ENCODE peak calls at places on chromosomes 7 and 10, in nine cellular contexts. One of them, this sample, is unnamed.

GRCh38 chr10:121553861-121554264 is 44.4 kb downstream of the FGFR2 start:
- DNase-seq in BJ: no peak
- DNase-seq in uterus: no peak
- DNase-seq in tibial artery: no peak
- DNase-seq in left ventricle myocardium inferior: no peak
- DNase-seq in CD4-positive, alpha-beta T cell: no peak
- DNase-seq in fibroblast of lung: no peak
- DNase-seq in neural progenitor cell: no peak
- DNase-seq in GM20000: no peak
- DNase-seq in this sample: no peak

GRCh38 chr10:98610301-98610700 is 163.6 kb upstream of the HPS1 start:
- DNase-seq in BJ: no peak
- DNase-seq in uterus: no peak
- DNase-seq in tibial artery: no peak
- DNase-seq in left ventricle myocardium inferior: no peak
- DNase-seq in CD4-positive, alpha-beta T cell: no peak
- DNase-seq in fibroblast of lung: no peak
- DNase-seq in neural progenitor cell: no peak
- DNase-seq in GM20000: no peak
- DNase-seq in this sample: no peak

GRCh38 chr10:29028486-29028885 is 260.4 kb upstream of the LYZL1 start:
- DNase-seq in BJ: no peak
- DNase-seq in uterus: no peak
- DNase-seq in tibial artery: no peak
- DNase-seq in left ventricle myocardium inferior: no peak
- DNase-seq in CD4-positive, alpha-beta T cell: no peak
- DNase-seq in fibroblast of lung: no peak
- DNase-seq in neural progenitor cell: no peak
- DNase-seq in GM20000: no peak
- DNase-seq in this sample: no peak

GRCh38 chr10:69578508-69578991 is 5.3 kb upstream of the NEUROG3 start:
- DNase-seq in BJ: no peak
- DNase-seq in uterus: no peak
- DNase-seq in tibial artery: no peak
- DNase-seq in left ventricle myocardium inferior: no peak
- DNase-seq in CD4-positive, alpha-beta T cell: no peak
- DNase-seq in fibroblast of lung: no peak
- DNase-seq in neural progenitor cell: peak
- DNase-seq in GM20000: no peak
- DNase-seq in this sample: no peak

GRCh38 chr7:138880881-138881577 is 83.0 kb upstream of the ATP6V0A4 start:
- DNase-seq in BJ: no peak
- DNase-seq in uterus: no peak
- DNase-seq in tibial artery: peak
- DNase-seq in left ventricle myocardium inferior: peak
- DNase-seq in CD4-positive, alpha-beta T cell: no peak
- DNase-seq in fibroblast of lung: peak
- DNase-seq in neural progenitor cell: no peak
- DNase-seq in GM20000: no peak
- DNase-seq in this sample: no peak

GRCh38 chr7:130732980-130733865 is 784 bp downstream of the KLF14 start:
- DNase-seq in BJ: no peak
- DNase-seq in uterus: peak
- DNase-seq in tibial artery: no peak
- DNase-seq in left ventricle myocardium inferior: peak
- DNase-seq in CD4-positive, alpha-beta T cell: no peak
- DNase-seq in fibroblast of lung: peak
- DNase-seq in neural progenitor cell: peak
- DNase-seq in GM20000: peak
- DNase-seq in this sample: peak

GRCh38 chr7:137755846-137756685 is 90.7 kb downstream of the DGKI start:
- DNase-seq in BJ: no peak
- DNase-seq in uterus: no peak
- DNase-seq in tibial artery: no peak
- DNase-seq in left ventricle myocardium inferior: no peak
- DNase-seq in CD4-positive, alpha-beta T cell: no peak
- DNase-seq in fibroblast of lung: peak
- DNase-seq in neural progenitor cell: no peak
- DNase-seq in GM20000: no peak
- DNase-seq in this sample: no peak

GRCh38 chr7:6392712-6393666 is 54.8 kb downstream of the DAGLB start:
- DNase-seq in BJ: no peak
- DNase-seq in uterus: peak
- DNase-seq in tibial artery: peak
- DNase-seq in left ventricle myocardium inferior: peak
- DNase-seq in CD4-positive, alpha-beta T cell: no peak
- DNase-seq in fibroblast of lung: peak
- DNase-seq in neural progenitor cell: no peak
- DNase-seq in GM20000: peak
- DNase-seq in this sample: peak

GRCh38 chr10:17166699-17167098 is 34.8 kb downstream of the TRDMT1 start:
- DNase-seq in BJ: no peak
- DNase-seq in uterus: no peak
- DNase-seq in tibial artery: no peak
- DNase-seq in left ventricle myocardium inferior: no peak
- DNase-seq in CD4-positive, alpha-beta T cell: no peak
- DNase-seq in fibroblast of lung: no peak
- DNase-seq in neural progenitor cell: no peak
- DNase-seq in GM20000: no peak
- DNase-seq in this sample: no peak

GRCh38 chr7:91287685-91288084 is 23.5 kb downstream of the FZD1 start:
- DNase-seq in BJ: no peak
- DNase-seq in uterus: no peak
- DNase-seq in tibial artery: peak
- DNase-seq in left ventricle myocardium inferior: no peak
- DNase-seq in CD4-positive, alpha-beta T cell: no peak
- DNase-seq in fibroblast of lung: peak
- DNase-seq in neural progenitor cell: no peak
- DNase-seq in GM20000: no peak
- DNase-seq in this sample: no peak

GRCh38 chr7:158993591-158993990 is 137.2 kb downstream of the DYNC2I1 start:
- DNase-seq in BJ: no peak
- DNase-seq in uterus: no peak
- DNase-seq in tibial artery: no peak
- DNase-seq in left ventricle myocardium inferior: no peak
- DNase-seq in CD4-positive, alpha-beta T cell: no peak
- DNase-seq in fibroblast of lung: no peak
- DNase-seq in neural progenitor cell: no peak
- DNase-seq in GM20000: no peak
- DNase-seq in this sample: no peak

GRCh38 chr10:115844592-115844991 is 428.4 kb downstream of the GFRA1 start:
- DNase-seq in BJ: no peak
- DNase-seq in uterus: no peak
- DNase-seq in tibial artery: no peak
- DNase-seq in left ventricle myocardium inferior: no peak
- DNase-seq in CD4-positive, alpha-beta T cell: no peak
- DNase-seq in fibroblast of lung: peak
- DNase-seq in neural progenitor cell: no peak
- DNase-seq in GM20000: no peak
- DNase-seq in this sample: no peak

GRCh38 chr7:106216517-106217088 is 68.2 kb downstream of the NAMPT start:
- DNase-seq in BJ: peak
- DNase-seq in uterus: peak
- DNase-seq in tibial artery: peak
- DNase-seq in left ventricle myocardium inferior: no peak
- DNase-seq in CD4-positive, alpha-beta T cell: no peak
- DNase-seq in fibroblast of lung: peak
- DNase-seq in neural progenitor cell: no peak
- DNase-seq in GM20000: no peak
- DNase-seq in this sample: no peak

GRCh38 chr10:88792656-88793055 is 9.9 kb upstream of the LIPM start:
- DNase-seq in BJ: no peak
- DNase-seq in uterus: no peak
- DNase-seq in tibial artery: peak
- DNase-seq in left ventricle myocardium inferior: peak
- DNase-seq in CD4-positive, alpha-beta T cell: no peak
- DNase-seq in fibroblast of lung: peak
- DNase-seq in neural progenitor cell: no peak
- DNase-seq in GM20000: no peak
- DNase-seq in this sample: peak

GRCh38 chr10:125161570-125162139 is 1.3 kb upstream of the CTBP2 start:
- DNase-seq in BJ: no peak
- DNase-seq in uterus: peak
- DNase-seq in tibial artery: no peak
- DNase-seq in left ventricle myocardium inferior: no peak
- DNase-seq in CD4-positive, alpha-beta T cell: no peak
- DNase-seq in fibroblast of lung: no peak
- DNase-seq in neural progenitor cell: no peak
- DNase-seq in GM20000: peak
- DNase-seq in this sample: peak

GRCh38 chr7:101598981-101599681 is 30.0 kb downstream of the MYL10 start:
- DNase-seq in BJ: no peak
- DNase-seq in uterus: no peak
- DNase-seq in tibial artery: peak
- DNase-seq in left ventricle myocardium inferior: no peak
- DNase-seq in CD4-positive, alpha-beta T cell: no peak
- DNase-seq in fibroblast of lung: no peak
- DNase-seq in neural progenitor cell: no peak
- DNase-seq in GM20000: no peak
- DNase-seq in this sample: no peak
- TF ChIP-seq CTCF in BJ: peak
- TF ChIP-seq CTCF in uterus: no peak
- TF ChIP-seq CTCF in tibial artery: no peak
- TF ChIP-seq CTCF in left ventricle myocardium inferior: no peak
- TF ChIP-seq CTCF in CD4-positive, alpha-beta T cell: no peak
- TF ChIP-seq CTCF in fibroblast of lung: no peak
- TF ChIP-seq CTCF in neural progenitor cell: no peak
- TF ChIP-seq CTCF in GM20000: no peak
- TF ChIP-seq CTCF in this sample: no peak

DNA sequence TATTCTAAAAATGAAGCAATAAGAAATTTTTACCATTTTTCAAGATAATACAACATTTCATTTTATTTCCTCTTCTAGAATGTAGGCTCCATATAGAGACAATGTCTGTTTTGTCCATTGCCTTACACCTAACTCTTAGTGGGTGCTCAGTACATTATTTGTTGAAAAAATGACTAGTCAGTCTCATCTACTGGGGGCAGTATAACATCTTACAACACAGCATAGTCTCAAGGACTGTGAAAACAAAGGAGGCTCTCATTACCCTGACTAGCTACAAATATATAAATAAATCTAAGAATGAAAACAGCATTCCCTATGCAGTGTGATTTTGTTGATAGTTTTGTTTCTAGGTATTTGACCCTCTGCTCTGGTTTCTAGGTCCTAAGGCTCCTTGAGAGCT is 11.6 kb downstream of the CRPPA start:
- DNase-seq in BJ: no peak
- DNase-seq in uterus: no peak
- DNase-seq in tibial artery: no peak
- DNase-seq in left ventricle myocardium inferior: no peak
- DNase-seq in CD4-positive, alpha-beta T cell: no peak
- DNase-seq in fibroblast of lung: no peak
- DNase-seq in neural progenitor cell: no peak
- DNase-seq in GM20000: no peak
- DNase-seq in this sample: no peak
- TF ChIP-seq CTCF in BJ: no peak
- TF ChIP-seq CTCF in uterus: no peak
- TF ChIP-seq CTCF in tibial artery: no peak
- TF ChIP-seq CTCF in left ventricle myocardium inferior: no peak
- TF ChIP-seq CTCF in CD4-positive, alpha-beta T cell: no peak
- TF ChIP-seq CTCF in fibroblast of lung: no peak
- TF ChIP-seq CTCF in neural progenitor cell: peak
- TF ChIP-seq CTCF in GM20000: no peak
- TF ChIP-seq CTCF in this sample: no peak

GRCh38 chr7:134327896-134328295 is 11.2 kb upstream of the SLC35B4 start:
- DNase-seq in BJ: no peak
- DNase-seq in uterus: peak
- DNase-seq in tibial artery: peak
- DNase-seq in left ventricle myocardium inferior: no peak
- DNase-seq in CD4-positive, alpha-beta T cell: peak
- DNase-seq in fibroblast of lung: peak
- DNase-seq in neural progenitor cell: peak
- DNase-seq in GM20000: peak
- DNase-seq in this sample: no peak
- TF ChIP-seq CTCF in BJ: peak
- TF ChIP-seq CTCF in uterus: no peak
- TF ChIP-seq CTCF in tibial artery: no peak
- TF ChIP-seq CTCF in left ventricle myocardium inferior: peak
- TF ChIP-seq CTCF in CD4-positive, alpha-beta T cell: peak
- TF ChIP-seq CTCF in fibroblast of lung: peak
- TF ChIP-seq CTCF in neural progenitor cell: peak
- TF ChIP-seq CTCF in GM20000: peak
- TF ChIP-seq CTCF in this sample: peak

GRCh38 chr10:129521161-129522025 is 54.4 kb downstream of the MGMT start:
- DNase-seq in BJ: no peak
- DNase-seq in uterus: no peak
- DNase-seq in tibial artery: no peak
- DNase-seq in left ventricle myocardium inferior: no peak
- DNase-seq in CD4-positive, alpha-beta T cell: no peak
- DNase-seq in fibroblast of lung: no peak
- DNase-seq in neural progenitor cell: no peak
- DNase-seq in GM20000: no peak
- DNase-seq in this sample: no peak

GRCh38 chr10:129516846-129517679 is 50.0 kb downstream of the MGMT start:
- DNase-seq in BJ: no peak
- DNase-seq in uterus: no peak
- DNase-seq in tibial artery: no peak
- DNase-seq in left ventricle myocardium inferior: no peak
- DNase-seq in CD4-positive, alpha-beta T cell: no peak
- DNase-seq in fibroblast of lung: no peak
- DNase-seq in neural progenitor cell: no peak
- DNase-seq in GM20000: no peak
- DNase-seq in this sample: no peak

GRCh38 chr10:129514568-129515451 is 47.8 kb downstream of the MGMT start:
- DNase-seq in BJ: no peak
- DNase-seq in uterus: no peak
- DNase-seq in tibial artery: no peak
- DNase-seq in left ventricle myocardium inferior: no peak
- DNase-seq in CD4-positive, alpha-beta T cell: no peak
- DNase-seq in fibroblast of lung: no peak
- DNase-seq in neural progenitor cell: no peak
- DNase-seq in GM20000: no peak
- DNase-seq in this sample: no peak

GRCh38 chr10:129520440-129521080 is 53.5 kb downstream of the MGMT start:
- DNase-seq in BJ: no peak
- DNase-seq in uterus: no peak
- DNase-seq in tibial artery: no peak
- DNase-seq in left ventricle myocardium inferior: no peak
- DNase-seq in CD4-positive, alpha-beta T cell: no peak
- DNase-seq in fibroblast of lung: no peak
- DNase-seq in neural progenitor cell: no peak
- DNase-seq in GM20000: no peak
- DNase-seq in this sample: no peak

DNA sequence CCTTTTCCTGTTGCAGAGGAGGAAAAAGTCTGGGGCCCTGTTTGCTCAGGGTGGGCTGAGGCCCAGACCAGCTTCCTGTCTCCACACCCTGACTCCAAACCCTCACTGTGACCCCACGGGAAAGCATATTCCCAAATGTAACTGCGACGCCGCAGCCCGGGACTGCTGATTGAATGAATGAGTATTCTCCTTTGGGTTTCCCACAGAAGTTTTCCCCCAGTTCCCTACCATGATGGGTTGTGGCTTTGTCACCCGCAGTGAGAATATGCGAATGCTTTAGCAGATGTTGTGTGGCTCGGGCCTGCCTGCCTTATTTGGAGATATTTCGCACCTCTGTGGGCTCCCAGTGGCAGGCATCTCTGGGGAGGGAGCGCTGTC is 50.6 kb downstream of the MGMT start:
- DNase-seq in BJ: no peak
- DNase-seq in uterus: no peak
- DNase-seq in tibial artery: no peak
- DNase-seq in left ventricle myocardium inferior: no peak
- DNase-seq in CD4-positive, alpha-beta T cell: no peak
- DNase-seq in fibroblast of lung: no peak
- DNase-seq in neural progenitor cell: no peak
- DNase-seq in GM20000: no peak
- DNase-seq in this sample: no peak
- TF ChIP-seq CTCF in BJ: no peak
- TF ChIP-seq CTCF in uterus: no peak
- TF ChIP-seq CTCF in tibial artery: no peak
- TF ChIP-seq CTCF in left ventricle myocardium inferior: no peak
- TF ChIP-seq CTCF in CD4-positive, alpha-beta T cell: no peak
- TF ChIP-seq CTCF in fibroblast of lung: no peak
- TF ChIP-seq CTCF in neural progenitor cell: no peak
- TF ChIP-seq CTCF in GM20000: no peak
- TF ChIP-seq CTCF in this sample: no peak